ENCODE peak calls at places on chromosomes 2 and 18, in five cellular contexts. One of them, this sample, is unnamed. For H3K27me3, the result is how much of the 10 kb centered on the place peaks cover.

GRCh38 chr18:60452424-60452823 is 79.8 kb upstream of the MC4R start:
- DNase-seq in adipocyte: peak
- DNase-seq in endodermal cell: no peak
- DNase-seq in HepG2: no peak
- DNase-seq in transverse colon: no peak
- DNase-seq in this sample: no peak

GRCh38 chr2:236670235-236670620 is 100.6 kb downstream of the ACKR3 start:
- DNase-seq in adipocyte: no peak
- DNase-seq in endodermal cell: no peak
- DNase-seq in HepG2: no peak
- DNase-seq in transverse colon: no peak
- DNase-seq in this sample: no peak

GRCh38 chr18:13566941-13567762 is 159.2 kb downstream of the FAM210A start:
- DNase-seq in transverse colon: peak
- DNase-seq in endodermal cell: no peak
- DNase-seq in adipocyte: no peak
- DNase-seq in HepG2: no peak
- DNase-seq in this sample: no peak

GRCh38 chr2:27954261-27954673 is 63.7 kb downstream of the BABAM2 start:
- DNase-seq in HepG2: no peak
- DNase-seq in endodermal cell: no peak
- DNase-seq in adipocyte: no peak
- DNase-seq in transverse colon: peak
- DNase-seq in this sample: no peak

GRCh38 chr2:142742301-142743214 is 134.9 kb upstream of the KYNU start:
- DNase-seq in adipocyte: no peak
- DNase-seq in HepG2: no peak
- DNase-seq in transverse colon: no peak
- DNase-seq in endodermal cell: no peak
- DNase-seq in this sample: no peak

GRCh38 chr2:15763106-15763821 is 171.6 kb downstream of the DDX1 start:
- DNase-seq in adipocyte: no peak
- DNase-seq in endodermal cell: no peak
- DNase-seq in HepG2: no peak
- DNase-seq in transverse colon: no peak
- DNase-seq in this sample: no peak

GRCh38 chr2:171529914-171530313 is 7.6 kb downstream of the CYBRD1 start:
- DNase-seq in HepG2: no peak
- DNase-seq in endodermal cell: peak
- DNase-seq in transverse colon: no peak
- DNase-seq in adipocyte: peak
- DNase-seq in this sample: no peak

GRCh38 chr18:46152436-46152807 is 48.2 kb downstream of the HAUS1 start:
- DNase-seq in adipocyte: peak
- DNase-seq in transverse colon: no peak
- DNase-seq in HepG2: no peak
- DNase-seq in endodermal cell: no peak
- DNase-seq in this sample: peak

GRCh38 chr2:19580830-19581229 is 222.4 kb upstream of the OSR1 start:
- DNase-seq in adipocyte: peak
- DNase-seq in transverse colon: no peak
- DNase-seq in endodermal cell: no peak
- DNase-seq in HepG2: peak
- DNase-seq in this sample: peak

GRCh38 chr2:196399736-196400691 is 228.6 kb upstream of the STK17B start:
- DNase-seq in adipocyte: peak
- DNase-seq in endodermal cell: no peak
- DNase-seq in transverse colon: no peak
- DNase-seq in HepG2: no peak
- DNase-seq in this sample: peak

GRCh38 chr2:166539340-166540162 is 45.5 kb upstream of the SCN7A start:
- DNase-seq in endodermal cell: peak
- DNase-seq in HepG2: peak
- DNase-seq in transverse colon: no peak
- DNase-seq in adipocyte: peak
- DNase-seq in this sample: peak

GRCh38 chr2:183283176-183283575 is 158.9 kb downstream of the NUP35 start:
- DNase-seq in transverse colon: no peak
- DNase-seq in HepG2: no peak
- DNase-seq in endodermal cell: no peak
- DNase-seq in adipocyte: no peak
- DNase-seq in this sample: no peak

GRCh38 chr18:51251625-51252024 is 54.1 kb upstream of the MEX3C start:
- DNase-seq in HepG2: no peak
- DNase-seq in adipocyte: no peak
- DNase-seq in transverse colon: peak
- DNase-seq in endodermal cell: no peak
- DNase-seq in this sample: no peak

GRCh38 chr2:23698733-23699391 is 228.1 kb downstream of the ATAD2B start:
- DNase-seq in transverse colon: no peak
- DNase-seq in adipocyte: no peak
- DNase-seq in endodermal cell: peak
- DNase-seq in HepG2: no peak
- DNase-seq in this sample: no peak

GRCh38 chr2:163953390-163953907 is 217.6 kb upstream of the FIGN start:
- DNase-seq in endodermal cell: no peak
- DNase-seq in transverse colon: no peak
- DNase-seq in HepG2: peak
- DNase-seq in adipocyte: no peak
- DNase-seq in this sample: no peak

GRCh38 chr2:72334806-72335205 is 187.1 kb upstream of the CYP26B1 start:
- DNase-seq in HepG2: no peak
- DNase-seq in transverse colon: no peak
- DNase-seq in adipocyte: no peak
- DNase-seq in endodermal cell: no peak
- DNase-seq in this sample: no peak

GRCh38 chr2:38692636-38693318 is 26.9 kb downstream of the GALM start:
- DNase-seq in endodermal cell: no peak
- DNase-seq in transverse colon: peak
- DNase-seq in adipocyte: no peak
- DNase-seq in HepG2: peak
- DNase-seq in this sample: no peak

GRCh38 chr2:137173514-137173913 is 408.2 kb downstream of the THSD7B start:
- DNase-seq in transverse colon: no peak
- DNase-seq in adipocyte: peak
- DNase-seq in endodermal cell: peak
- DNase-seq in HepG2: peak
- DNase-seq in this sample: no peak

GRCh38 chr2:193703411-193703810 is 1508.7 kb upstream of the TMEFF2 start:
- DNase-seq in transverse colon: no peak
- DNase-seq in HepG2: no peak
- DNase-seq in adipocyte: no peak
- DNase-seq in endodermal cell: no peak
- DNase-seq in this sample: no peak

GRCh38 chr2:42492691-42493467 is 903 bp downstream of the KCNG3 start:
- DNase-seq in endodermal cell: peak
- DNase-seq in HepG2: no peak
- DNase-seq in adipocyte: no peak
- DNase-seq in transverse colon: peak
- DNase-seq in this sample: no peak

GRCh38 chr2:213232649-213233437 is 51.4 kb upstream of the SPAG16 start:
- DNase-seq in endodermal cell: peak
- DNase-seq in adipocyte: peak
- DNase-seq in HepG2: no peak
- DNase-seq in transverse colon: no peak
- DNase-seq in this sample: no peak

GRCh38 chr2:178208817-178209216 is 14.5 kb downstream of the OSBPL6 start:
- DNase-seq in endodermal cell: no peak
- DNase-seq in transverse colon: no peak
- DNase-seq in HepG2: no peak
- DNase-seq in adipocyte: peak
- DNase-seq in this sample: no peak

GRCh38 chr2:241895427-241895731 is 25.9 kb downstream of the RTP5 start:
- DNase-seq in endodermal cell: no peak
- DNase-seq in HepG2: no peak
- DNase-seq in transverse colon: no peak
- DNase-seq in adipocyte: no peak
- DNase-seq in this sample: no peak

GRCh38 chr2:241896746-241897201 is 27.2 kb downstream of the RTP5 start:
- DNase-seq in HepG2: no peak
- DNase-seq in endodermal cell: no peak
- DNase-seq in adipocyte: no peak
- DNase-seq in transverse colon: no peak
- DNase-seq in this sample: no peak

GRCh38 chr2:241898681-241899270 is 29.2 kb downstream of the RTP5 start:
- DNase-seq in endodermal cell: no peak
- DNase-seq in HepG2: no peak
- DNase-seq in adipocyte: no peak
- DNase-seq in transverse colon: no peak
- DNase-seq in this sample: no peak

GRCh38 chr2:241895732-241896641 is 26.5 kb downstream of the RTP5 start:
- DNase-seq in endodermal cell: peak
- DNase-seq in transverse colon: no peak
- DNase-seq in adipocyte: peak
- DNase-seq in HepG2: no peak
- DNase-seq in this sample: no peak

DNA sequence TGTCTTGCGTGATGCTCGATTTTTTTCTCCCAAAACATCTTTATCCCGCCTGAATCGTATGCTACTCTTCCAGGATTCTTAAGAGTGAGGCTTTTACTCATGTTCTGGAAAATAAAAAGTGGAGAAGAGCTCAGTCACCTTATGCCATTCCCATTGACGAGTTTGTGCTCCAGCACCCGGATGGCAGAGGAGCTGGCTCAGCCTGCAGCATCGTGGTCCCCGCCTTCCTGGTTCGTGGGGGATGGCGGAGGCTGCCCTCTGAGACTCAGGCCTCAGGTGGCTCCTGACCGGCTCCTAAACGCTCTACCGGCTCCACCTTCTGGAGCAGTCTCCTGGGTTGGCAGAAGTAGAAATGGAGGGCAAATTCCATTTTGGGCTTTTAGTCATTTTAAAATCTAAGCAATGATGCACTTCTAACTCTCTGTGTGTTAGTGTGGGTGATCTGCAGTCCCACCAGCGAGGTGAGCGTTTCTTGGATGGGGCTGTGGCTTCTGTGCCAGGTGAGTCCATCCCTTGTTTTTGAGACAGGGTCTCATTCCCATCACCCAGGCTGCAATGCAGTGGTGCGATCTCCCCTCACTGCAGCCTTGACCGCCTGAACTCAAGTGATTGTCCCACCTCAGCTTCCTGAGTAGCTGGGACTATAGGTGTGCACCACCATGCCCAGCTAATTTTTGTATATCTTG is 27.8 kb downstream of the RTP5 start:
- DNase-seq in HepG2: no peak
- DNase-seq in transverse colon: no peak
- DNase-seq in endodermal cell: no peak
- DNase-seq in adipocyte: no peak
- DNase-seq in this sample: no peak
- H3K27me3 ChIP-seq in HepG2: half or more
- H3K27me3 ChIP-seq in transverse colon: under half
- H3K27me3 ChIP-seq in endodermal cell: under half
- H3K27me3 ChIP-seq in adipocyte: under half
- H3K27me3 ChIP-seq in this sample: under half

GRCh38 chr18:78982186-78982585 is 2.6 kb downstream of the SALL3 start:
- DNase-seq in adipocyte: peak
- DNase-seq in HepG2: no peak
- DNase-seq in transverse colon: no peak
- DNase-seq in endodermal cell: no peak
- DNase-seq in this sample: no peak
- H3K27me3 ChIP-seq in adipocyte: half or more
- H3K27me3 ChIP-seq in HepG2: under half
- H3K27me3 ChIP-seq in transverse colon: half or more
- H3K27me3 ChIP-seq in endodermal cell: under half
- H3K27me3 ChIP-seq in this sample: under half

GRCh38 chr2:240187989-240188590 is 47.6 kb upstream of the OTOS start:
- DNase-seq in HepG2: no peak
- DNase-seq in adipocyte: no peak
- DNase-seq in endodermal cell: peak
- DNase-seq in transverse colon: no peak
- DNase-seq in this sample: no peak
- H3K27me3 ChIP-seq in HepG2: half or more
- H3K27me3 ChIP-seq in adipocyte: half or more
- H3K27me3 ChIP-seq in endodermal cell: under half
- H3K27me3 ChIP-seq in transverse colon: under half
- H3K27me3 ChIP-seq in this sample: under half

GRCh38 chr18:21928925-21929324 is 188.3 kb downstream of the MIB1 start:
- DNase-seq in HepG2: no peak
- DNase-seq in adipocyte: no peak
- DNase-seq in transverse colon: no peak
- DNase-seq in endodermal cell: no peak
- DNase-seq in this sample: no peak

GRCh38 chr18:21934766-21935015 is 194.1 kb downstream of the MIB1 start:
- DNase-seq in adipocyte: no peak
- DNase-seq in transverse colon: no peak
- DNase-seq in endodermal cell: no peak
- DNase-seq in HepG2: no peak
- DNase-seq in this sample: no peak

GRCh38 chr18:21930177-21930576 is 189.6 kb downstream of the MIB1 start:
- DNase-seq in HepG2: no peak
- DNase-seq in transverse colon: no peak
- DNase-seq in endodermal cell: no peak
- DNase-seq in adipocyte: no peak
- DNase-seq in this sample: no peak

DNA sequence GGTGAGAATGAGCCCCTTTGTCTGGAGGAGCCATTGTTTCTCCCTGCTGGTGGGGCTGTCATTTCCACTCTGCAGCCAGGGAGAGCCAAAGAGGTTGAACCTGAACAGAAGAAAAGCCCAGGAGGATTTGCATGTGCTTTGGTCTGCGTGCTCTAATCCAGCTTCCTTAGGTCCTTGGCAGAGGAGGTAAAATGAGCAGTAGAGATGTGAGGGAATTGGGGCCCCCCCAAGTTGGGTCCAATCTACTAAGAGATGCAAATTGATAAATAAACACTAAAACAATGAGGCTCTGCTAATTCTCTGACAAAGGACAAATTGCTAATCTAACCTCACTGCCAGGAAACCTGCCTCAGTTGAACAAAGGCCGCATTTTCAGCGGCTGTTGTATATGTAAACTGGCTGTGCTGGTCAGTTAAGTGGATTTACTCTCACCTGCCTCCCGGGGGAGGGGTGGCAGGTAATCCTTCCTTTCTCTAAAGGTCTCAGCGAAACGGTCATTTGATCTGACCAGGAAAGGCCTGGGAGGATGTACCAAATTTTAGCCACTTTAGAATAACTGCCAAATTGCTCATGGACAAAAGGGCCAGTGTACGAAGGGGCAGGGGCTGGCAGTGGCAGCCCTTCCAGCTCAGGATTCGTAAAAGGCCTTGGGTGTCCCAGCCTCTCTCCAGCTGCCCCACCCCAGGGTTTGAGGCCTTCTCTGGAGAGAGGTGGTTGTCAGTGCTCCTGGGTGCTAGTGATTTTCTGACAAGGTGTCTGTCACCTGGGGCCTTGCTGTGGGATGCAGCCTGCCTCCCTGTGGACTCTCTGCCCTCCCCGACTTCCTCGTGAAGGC is 193.6 kb downstream of the MIB1 start:
- DNase-seq in transverse colon: no peak
- DNase-seq in adipocyte: no peak
- DNase-seq in HepG2: no peak
- DNase-seq in endodermal cell: peak
- DNase-seq in this sample: no peak
- H3K27me3 ChIP-seq in transverse colon: under half
- H3K27me3 ChIP-seq in adipocyte: under half
- H3K27me3 ChIP-seq in HepG2: under half
- H3K27me3 ChIP-seq in endodermal cell: under half
- H3K27me3 ChIP-seq in this sample: under half